ENCODE peak calls at places on chromosomes 4 and X, in six cellular contexts. Z, T, B, C, S and V are unnamed samples.

GRCh38 chrX:36978886-36979285 is 29.3 kb upstream of the FAM47C start:
- DNase-seq in Z (no peak), T (no peak), B (no peak), C (no peak), S (peak), V (no peak)

GRCh38 chr4:793109-793861 is 32.6 kb downstream of the CPLX1 start:
- DNase-seq in Z (no peak), T (no peak), B (no peak), C (no peak), S (no peak), V (no peak)

GRCh38 chrX:40434443-40434842 is 146.3 kb upstream of the ATP6AP2 start:
- DNase-seq in Z (no peak), T (no peak), B (no peak), C (no peak), S (no peak), V (no peak)

GRCh38 chr4:5919571-5919970 is 26.7 kb upstream of the CRMP1 start:
- DNase-seq in Z (no peak), T (no peak), B (no peak), C (no peak), S (no peak), V (no peak)

GRCh38 chrX:3362956-3363355 is 16.5 kb upstream of the MXRA5 start:
- DNase-seq in Z (no peak), T (no peak), B (no peak), C (no peak), S (peak), V (no peak)

GRCh38 chrX:135086197-135086854 is 34.0 kb downstream of the ETDB start:
- DNase-seq in Z (peak), T (peak), B (no peak), C (peak), S (peak), V (peak)

GRCh38 chr4:183906736-183907651 is 1.9 kb downstream of the STOX2 start:
- DNase-seq in Z (no peak), T (no peak), B (no peak), C (no peak), S (no peak), V (no peak)

GRCh38 chr4:118904935-118905334 is 16.3 kb downstream of the SYNPO2 start:
- DNase-seq in Z (peak), T (no peak), B (no peak), C (no peak), S (peak), V (no peak)

GRCh38 chr4:56767567-56767966 is 53.9 kb downstream of the SPINK2 start:
- DNase-seq in Z (no peak), T (no peak), B (no peak), C (no peak), S (no peak), V (no peak)

DNA sequence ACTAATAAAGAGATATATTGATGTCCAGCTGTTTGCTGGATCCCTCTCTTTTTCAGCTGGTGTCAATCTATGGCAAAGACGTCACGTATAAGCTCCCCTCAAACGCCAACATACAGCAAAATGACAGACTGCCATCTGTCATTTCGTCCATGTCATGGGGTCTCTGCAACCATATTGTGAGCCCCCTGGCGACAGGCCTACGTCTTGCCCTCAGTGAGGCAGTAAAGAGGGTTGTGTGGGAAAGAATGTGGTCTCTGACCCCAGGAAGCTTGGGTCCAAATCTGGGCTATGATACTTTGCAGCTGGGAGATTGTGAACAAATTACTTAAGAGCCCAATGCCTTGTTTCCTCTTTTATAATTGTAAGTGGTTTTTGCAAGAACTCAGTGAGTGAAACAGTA is 7.4 kb downstream of the SUPT20HL2 start:
- DNase-seq in Z (peak), T (no peak), B (no peak), C (no peak), S (no peak), V (no peak)
- TF ChIP-seq CTCF in Z (no peak), T (no peak), B (no peak), C (no peak), S (no peak), V (no peak)

GRCh38 chrX:24395775-24396174 is 35.3 kb downstream of the SUPT20HL1 start:
- DNase-seq in Z (peak), T (no peak), B (no peak), C (peak), S (peak), V (peak)

GRCh38 chrX:24392709-24393108 is 32.3 kb downstream of the SUPT20HL1 start:
- DNase-seq in Z (peak), T (no peak), B (no peak), C (no peak), S (no peak), V (no peak)

GRCh38 chrX:24396236-24396929 is 35.9 kb downstream of the SUPT20HL1 start:
- DNase-seq in Z (peak), T (no peak), B (no peak), C (no peak), S (peak), V (no peak)

GRCh38 chrX:24398766-24399165 is 38.3 kb downstream of the SUPT20HL1 start:
- DNase-seq in Z (no peak), T (no peak), B (no peak), C (no peak), S (no peak), V (no peak)

DNA sequence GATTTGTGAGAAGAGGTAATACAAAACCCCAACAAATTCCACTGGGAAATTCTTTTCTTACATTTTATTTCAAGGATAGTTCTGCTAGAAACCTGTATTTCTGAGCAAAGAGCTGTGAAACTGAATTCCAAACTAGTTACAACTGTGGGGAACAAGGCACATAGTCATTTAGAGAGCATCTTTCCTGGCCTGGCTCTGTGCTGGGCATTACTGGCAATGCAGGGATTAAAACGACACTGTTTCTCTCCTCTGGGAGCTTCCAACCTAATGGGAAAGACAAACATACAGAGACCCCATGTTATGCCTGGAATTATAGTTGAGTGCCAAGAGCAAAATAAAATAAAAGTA is 36.5 kb downstream of the SUPT20HL1 start:
- DNase-seq in Z (no peak), T (no peak), B (no peak), C (no peak), S (no peak), V (no peak)
- TF ChIP-seq CTCF in Z (no peak), T (no peak), B (no peak), C (no peak), S (no peak), V (no peak)

DNA sequence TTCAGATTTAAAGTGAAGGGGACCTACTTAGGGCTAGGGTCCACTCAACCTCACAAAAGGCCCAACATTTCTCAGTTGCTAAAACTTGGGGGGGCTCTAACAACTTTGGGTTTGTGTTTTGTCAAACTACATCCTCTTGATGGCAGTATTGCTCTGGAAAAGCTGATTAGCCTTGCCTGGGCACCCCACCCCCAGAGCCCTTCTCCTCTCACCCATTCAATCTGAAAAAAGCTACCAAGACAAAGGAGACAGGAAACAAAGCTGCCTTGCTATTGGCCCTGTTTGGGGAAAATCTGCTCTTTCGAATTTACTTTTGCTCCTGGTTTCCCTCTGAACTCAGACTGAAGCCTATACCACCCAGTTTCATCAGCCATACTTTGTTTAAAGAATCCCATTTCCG is 195.2 kb upstream of the STK26 start:
- DNase-seq in Z (peak), T (no peak), B (no peak), C (no peak), S (peak), V (peak)
- TF ChIP-seq CTCF in Z (no peak), T (no peak), B (no peak), C (no peak), S (peak), V (no peak)

DNA sequence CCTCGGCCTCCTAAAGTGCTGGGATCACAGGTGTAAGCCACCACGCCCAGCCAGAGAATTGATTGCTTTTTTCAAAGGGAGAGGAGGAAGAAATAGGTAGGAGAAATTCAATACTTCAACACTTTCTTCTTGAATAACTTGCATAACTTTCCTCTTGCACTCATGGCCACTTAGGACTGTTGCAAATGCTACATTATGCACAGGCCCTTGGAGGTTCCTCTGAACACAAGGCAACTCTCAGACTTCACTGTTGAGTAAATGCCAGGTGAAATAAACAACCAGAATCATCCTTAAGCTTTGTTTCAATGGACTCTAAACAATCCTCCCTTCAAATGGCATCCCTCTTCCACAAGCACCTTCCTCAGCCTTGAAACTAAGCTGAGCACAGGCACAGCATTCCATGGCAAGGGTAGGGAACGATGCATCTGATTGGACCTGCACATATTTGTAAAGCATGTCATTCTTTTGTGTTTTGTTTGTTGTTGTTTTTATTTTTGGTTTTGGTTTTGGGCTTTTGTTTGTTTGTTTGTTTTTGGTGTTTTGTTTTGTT is 28.1 kb downstream of the CORIN start:
- DNase-seq in Z (no peak), T (no peak), B (no peak), C (no peak), S (no peak), V (no peak)
- TF ChIP-seq CTCF in Z (no peak), T (no peak), B (no peak), C (no peak), S (no peak), V (no peak)

GRCh38 chr4:70993181-70994068 is at the start of gene DCK:
- DNase-seq in Z (peak), T (peak), B (peak), C (peak), S (peak), V (peak)
- TF ChIP-seq CTCF in Z (no peak), T (no peak), B (no peak), C (no peak), S (no peak), V (no peak)

DNA sequence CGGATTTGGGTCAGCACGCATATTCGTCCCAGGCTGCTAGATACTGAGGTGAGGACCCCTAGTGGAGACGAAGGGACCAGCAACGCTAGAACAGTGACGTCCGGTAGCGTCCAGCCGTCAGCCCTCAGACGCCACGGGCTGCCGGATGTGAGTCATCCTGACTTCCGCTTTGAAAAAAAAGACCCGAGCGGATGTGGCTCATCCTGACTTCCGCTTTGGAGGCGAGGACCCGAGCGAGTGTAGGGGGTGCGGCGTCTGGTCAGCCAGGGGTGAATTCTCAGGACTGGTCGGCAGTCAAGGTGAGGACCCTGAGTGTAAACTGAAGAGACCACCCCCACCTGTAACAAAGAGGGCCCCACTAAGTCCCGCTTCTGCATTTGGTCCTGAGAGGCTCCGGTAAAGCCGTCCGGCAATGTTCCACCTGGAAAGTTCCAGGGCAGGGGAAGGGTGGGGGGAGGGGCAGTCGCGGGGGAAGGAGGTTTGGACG is at the start of gene MAGEB2:
- DNase-seq in Z (no peak), T (no peak), B (no peak), C (no peak), S (no peak), V (no peak)
- TF ChIP-seq CTCF in Z (no peak), T (no peak), B (no peak), C (no peak), S (no peak), V (no peak)

GRCh38 chr4:126853715-126854114 is 779.0 kb upstream of the INTU start:
- DNase-seq in Z (no peak), T (no peak), B (no peak), C (no peak), S (no peak), V (no peak)
- TF ChIP-seq CTCF in Z (no peak), T (no peak), B (no peak), C (no peak), S (no peak), V (no peak)

GRCh38 chr4:42296196-42296595 is 101.1 kb upstream of the SHISA3 start:
- DNase-seq in Z (peak), T (no peak), B (no peak), C (no peak), S (no peak), V (no peak)
- TF ChIP-seq CTCF in Z (peak), T (no peak), B (no peak), C (no peak), S (no peak), V (no peak)